ENCODE peak calls at places on chromosomes 12 and 14, in ten cellular contexts. S is SK-N-SH, L is A673, Z is AG04449, F is transverse colon, A is lung, C is upper lobe of right lung, Q is bronchial epithelial cell, D is fibroblast of mammary gland, U is AG09309. K is an unnamed sample.

GRCh38 chr12:42846782-42847181 is 257.2 kb upstream of the PRICKLE1 start:
- DNase-seq in D (peak), F (no peak), S (no peak), Q (peak), C (no peak), Z (no peak), L (no peak), A (no peak), U (peak), K (no peak)

GRCh38 chr12:51183816-51184215 is 10.9 kb upstream of the TFCP2 start:
- DNase-seq in F (peak), A (no peak), L (peak), C (no peak), D (peak), U (no peak), Q (no peak), S (peak), Z (no peak), K (peak)

GRCh38 chr12:64694130-64695078 is 64.8 kb downstream of the GNS start:
- DNase-seq in L (no peak), D (no peak), Q (no peak), Z (no peak), A (no peak), F (no peak), U (no peak), S (no peak), C (no peak), K (no peak)

GRCh38 chr12:67774983-67775587 is 126.5 kb downstream of the DYRK2 start:
- DNase-seq in Q (no peak), S (no peak), F (no peak), U (no peak), C (no peak), A (no peak), Z (no peak), L (no peak), D (no peak), K (no peak)

GRCh38 chr14:96264850-96265249 is 8.8 kb downstream of the BDKRB1 start:
- DNase-seq in C (no peak), F (no peak), Z (no peak), U (no peak), Q (no peak), L (peak), S (no peak), A (no peak), D (peak), K (no peak)

GRCh38 chr12:29320295-29321090 is 60.5 kb downstream of the ERGIC2 start:
- DNase-seq in F (no peak), D (peak), A (no peak), L (no peak), U (peak), Z (peak), C (no peak), Q (peak), S (no peak), K (no peak)

GRCh38 chr12:112122823-112123690 is 2.3 kb upstream of the TRAFD1 start:
- DNase-seq in Q (no peak), L (peak), A (no peak), C (no peak), F (no peak), U (no peak), Z (no peak), D (peak), S (no peak), K (no peak)

GRCh38 chr12:113766880-113767878 is 198.9 kb downstream of the RBM19 start:
- DNase-seq in D (peak), U (peak), A (no peak), C (no peak), F (no peak), L (peak), S (no peak), Q (peak), Z (peak), K (no peak)

GRCh38 chr12:13973981-13974380 is 7.4 kb downstream of the GRIN2B start:
- DNase-seq in U (no peak), Q (no peak), A (no peak), C (no peak), L (no peak), Z (no peak), F (no peak), D (no peak), S (no peak), K (no peak)

GRCh38 chr14:58479975-58480374 is 52.5 kb downstream of the KIAA0586 start:
- DNase-seq in Q (no peak), C (no peak), D (no peak), A (no peak), L (no peak), S (no peak), U (no peak), F (no peak), Z (no peak), K (no peak)

GRCh38 chr12:110234197-110235154 is 46.6 kb upstream of the ATP2A2 start:
- DNase-seq in F (no peak), L (no peak), S (no peak), U (no peak), C (no peak), Q (peak), D (no peak), Z (no peak), A (no peak), K (no peak)

GRCh38 chr12:119334459-119335170 is at the start of gene CCDC60:
- DNase-seq in L (peak), U (no peak), C (peak), Q (peak), A (peak), Z (no peak), F (peak), D (no peak), S (no peak), K (peak)

GRCh38 chr12:92794814-92795213 is 92.0 kb downstream of the PLEKHG7 start:
- DNase-seq in D (no peak), S (no peak), Q (no peak), C (no peak), Z (no peak), U (no peak), L (no peak), A (no peak), F (no peak), K (no peak)

GRCh38 chr12:26465419-26466097 is 270.2 kb downstream of the SSPN start:
- DNase-seq in U (no peak), S (no peak), C (no peak), D (peak), F (no peak), A (no peak), Z (no peak), L (no peak), Q (no peak), K (peak)

GRCh38 chr12:67681145-67681778 is 32.7 kb downstream of the DYRK2 start:
- DNase-seq in D (peak), Z (peak), U (peak), Q (peak), F (no peak), C (no peak), A (no peak), L (no peak), S (no peak), K (no peak)

GRCh38 chr12:59578239-59578638 is 17.6 kb upstream of the SLC16A7 start:
- DNase-seq in Q (no peak), Z (no peak), U (no peak), S (no peak), D (no peak), F (no peak), A (no peak), C (no peak), L (no peak), K (no peak)

GRCh38 chr12:62512901-62513300 is 46.3 kb downstream of the MON2 start:
- DNase-seq in Q (no peak), D (no peak), F (no peak), A (no peak), Z (no peak), U (no peak), L (no peak), C (no peak), S (no peak), K (no peak)

GRCh38 chr14:42248131-42248530 is 641.5 kb downstream of the LRFN5 start:
- DNase-seq in A (no peak), Z (no peak), C (no peak), D (no peak), S (no peak), F (no peak), U (no peak), L (no peak), Q (no peak), K (no peak)

GRCh38 chr14:75794615-75795038 is 133.6 kb downstream of the TTLL5 start:
- DNase-seq in U (peak), Z (peak), D (peak), F (no peak), A (no peak), S (peak), L (no peak), C (no peak), Q (peak), K (no peak)

GRCh38 chr14:60179296-60179924 is 14.2 kb upstream of the DHRS7 start:
- DNase-seq in L (no peak), S (no peak), U (peak), Z (no peak), A (no peak), F (no peak), D (peak), Q (peak), C (no peak), K (no peak)

GRCh38 chr12:112971248-112971647 is 7.1 kb upstream of the OAS2 start:
- DNase-seq in D (peak), S (peak), L (peak), Q (no peak), F (no peak), A (no peak), U (no peak), Z (no peak), C (no peak), K (peak)

GRCh38 chr12:132316497-132317232 is 12.7 kb downstream of the GALNT9 start:
- DNase-seq in Z (no peak), U (no peak), L (no peak), A (no peak), Q (no peak), C (no peak), S (no peak), D (no peak), F (no peak), K (no peak)

GRCh38 chr14:76773188-76773885 is 12.1 kb downstream of the VASH1 start:
- DNase-seq in D (peak), F (peak), C (peak), L (no peak), S (peak), A (peak), Q (peak), U (peak), Z (peak), K (no peak)

GRCh38 chr14:36950812-36951211 is 221.6 kb downstream of the SLC25A21 start:
- DNase-seq in D (no peak), Z (no peak), U (no peak), Q (no peak), S (no peak), C (no peak), A (no peak), L (no peak), F (no peak), K (no peak)

GRCh38 chr12:92389466-92389865 is 243.8 kb upstream of the BTG1 start:
- DNase-seq in C (no peak), S (no peak), U (no peak), F (no peak), Z (no peak), D (no peak), A (no peak), L (no peak), Q (no peak), K (no peak)

GRCh38 chr14:27917896-27918295 is 848.7 kb upstream of the FOXG1 start:
- DNase-seq in U (no peak), C (no peak), L (no peak), Q (no peak), Z (no peak), D (no peak), A (no peak), S (no peak), F (no peak), K (no peak)

DNA sequence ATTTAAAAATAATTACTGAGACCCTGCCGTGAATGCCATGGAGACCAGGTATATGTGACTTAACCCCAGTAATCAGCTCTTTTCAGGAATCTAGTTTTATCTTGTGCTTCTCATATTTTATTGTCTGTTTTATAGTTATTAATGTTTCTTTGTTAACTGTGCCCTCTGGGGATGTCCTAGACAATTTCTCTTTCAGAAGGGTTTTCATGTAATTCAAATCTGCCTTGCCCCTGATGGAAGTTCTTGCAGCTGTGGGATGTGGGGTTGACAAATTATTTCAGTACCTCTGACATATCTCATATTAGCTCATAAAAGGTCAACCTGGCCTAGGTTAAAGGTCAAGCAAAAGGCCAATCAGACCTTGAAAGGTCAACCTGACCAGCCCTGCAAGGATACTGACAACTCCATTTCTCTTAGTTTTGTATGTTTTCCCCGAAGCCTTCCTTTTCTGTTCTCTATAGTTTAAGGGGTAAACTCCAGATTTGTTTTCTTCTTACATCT is 182.3 kb downstream of the SLC41A2 start:
- DNase-seq in Z (no peak), Q (no peak), F (no peak), L (no peak), D (no peak), S (no peak), U (no peak), C (no peak), A (no peak), K (no peak)
- TF ChIP-seq CTCF in Z (no peak), Q (no peak), F (no peak), L (no peak), D (no peak), S (no peak), U (no peak), C (no peak), A (no peak), K (no peak)

DNA sequence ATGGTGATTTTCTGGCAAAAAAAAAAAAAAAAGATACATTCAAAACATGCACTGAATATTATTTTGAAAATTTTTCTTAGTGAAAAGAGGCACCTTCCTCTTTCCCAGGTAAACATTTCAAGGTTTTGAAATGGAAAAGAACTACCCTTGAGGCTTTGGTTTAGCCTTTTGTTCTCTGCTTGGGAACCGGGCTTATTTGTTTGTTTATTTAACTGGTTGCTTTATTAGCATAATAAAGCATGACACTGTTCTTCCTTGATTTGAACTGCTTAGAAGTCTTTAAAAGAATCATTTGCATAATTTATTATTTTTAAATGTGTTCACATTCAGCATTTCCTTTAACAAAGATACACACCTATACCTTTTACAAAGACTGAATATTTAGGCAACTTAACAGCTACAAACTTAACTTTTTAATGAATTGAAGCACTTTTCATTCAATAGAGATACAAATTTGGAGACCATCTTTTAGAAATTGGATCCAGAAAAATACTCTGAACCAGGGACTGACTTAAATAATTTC is 174.5 kb downstream of the FBXL14 start:
- DNase-seq in F (no peak), C (no peak), Q (no peak), Z (no peak), L (no peak), U (no peak), A (no peak), D (no peak), S (no peak), K (no peak)
- H3K4me3 ChIP-seq in F (no peak), C (no peak), Q (no peak), Z (no peak), L (no peak), U (no peak), A (no peak), D (no peak), S (no peak), K (no peak)

GRCh38 chr14:55136868-55137785 is 8.1 kb downstream of the LGALS3 start:
- DNase-seq in D (peak), Q (no peak), C (no peak), S (peak), A (peak), F (peak), U (peak), L (no peak), Z (no peak), K (no peak)

GRCh38 chr14:55136241-55136640 is 7.2 kb downstream of the LGALS3 start:
- DNase-seq in D (peak), L (no peak), Q (no peak), U (no peak), Z (no peak), C (no peak), F (no peak), S (no peak), A (no peak), K (no peak)

GRCh38 chr14:55131782-55132181 is 2.7 kb downstream of the LGALS3 start:
- DNase-seq in Q (no peak), U (no peak), A (no peak), Z (no peak), C (no peak), L (no peak), D (peak), S (no peak), F (peak), K (no peak)

GRCh38 chr14:55130194-55130550 is 1.1 kb downstream of the LGALS3 start:
- DNase-seq in Z (no peak), A (no peak), Q (peak), L (no peak), U (no peak), S (no peak), F (no peak), C (no peak), D (peak), K (no peak)

GRCh38 chr14:55133416-55133815 is 4.4 kb downstream of the LGALS3 start:
- DNase-seq in F (no peak), A (no peak), Q (no peak), S (peak), U (no peak), D (peak), L (peak), C (no peak), Z (no peak), K (no peak)
- TF ChIP-seq CTCF in F (peak), A (no peak), Q (no peak), S (peak), U (peak), D (peak), L (peak), C (peak), Z (peak), K (peak)

DNA sequence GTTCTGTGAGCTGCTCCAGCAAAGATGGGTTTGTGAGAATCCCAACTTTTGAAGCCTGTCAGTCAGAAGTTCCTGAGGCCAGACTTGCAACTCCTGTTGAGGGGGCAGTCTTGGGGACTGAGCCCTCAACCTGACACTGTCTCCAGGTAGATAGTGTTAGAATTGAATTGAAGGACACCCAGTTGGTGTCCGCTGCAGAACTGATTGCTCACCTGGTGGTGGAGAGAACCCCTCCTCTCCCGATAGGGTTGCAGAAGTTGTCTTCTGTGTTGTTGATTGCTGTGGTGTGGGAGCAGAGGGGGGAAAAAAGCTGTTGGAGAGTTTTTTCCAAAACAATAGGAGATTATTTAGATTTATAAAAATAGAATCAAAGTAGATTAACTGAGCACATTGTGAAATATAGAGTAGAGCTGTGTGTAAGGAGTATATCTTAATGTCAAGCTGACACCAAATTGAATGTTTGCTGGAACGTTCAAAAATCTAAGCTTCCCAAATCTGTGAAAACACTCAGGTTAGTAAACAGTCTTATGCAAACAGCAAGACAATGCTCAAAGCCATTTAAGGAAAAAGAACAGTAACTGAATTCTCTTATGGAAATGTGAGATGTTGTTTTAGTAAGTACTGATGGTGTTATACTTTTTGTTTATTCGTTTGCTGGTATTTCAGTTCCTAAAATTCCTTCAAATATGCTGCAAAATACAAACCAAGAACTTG is 18.6 kb downstream of the HIF1A start:
- DNase-seq in F (no peak), C (no peak), S (no peak), A (no peak), Q (no peak), L (no peak), Z (no peak), U (no peak), D (no peak), K (no peak)
- H3K4me3 ChIP-seq in F (no peak), C (no peak), S (no peak), A (no peak), Q (no peak), L (no peak), Z (no peak), U (no peak), D (no peak), K (no peak)

DNA sequence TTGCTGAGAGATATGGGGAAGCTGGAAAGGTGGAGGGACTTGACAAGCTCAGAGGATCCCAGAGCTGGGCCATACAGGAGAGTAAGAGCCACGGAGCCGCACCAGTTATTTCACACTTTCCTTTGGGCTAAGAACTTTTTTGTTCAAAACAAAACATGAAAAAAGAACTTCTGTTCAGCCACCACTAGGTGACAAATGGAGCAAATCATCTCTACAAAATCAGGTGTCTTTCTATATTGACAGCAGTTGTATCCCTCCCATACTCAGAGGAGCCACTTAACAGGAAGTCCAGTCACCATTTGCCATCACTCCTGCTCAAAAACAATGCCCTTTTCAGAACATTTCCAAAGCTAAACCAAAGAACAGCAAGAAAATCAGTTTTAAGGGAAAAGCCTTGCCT is 70.3 kb upstream of the DBX2 start:
- DNase-seq in S (no peak), U (no peak), F (no peak), A (no peak), C (no peak), L (no peak), Z (no peak), D (no peak), Q (no peak), K (no peak)
- TF ChIP-seq CTCF in S (no peak), U (no peak), F (no peak), A (no peak), C (no peak), L (peak), Z (no peak), D (no peak), Q (no peak), K (peak)

GRCh38 chr12:53344487-53344823 is 8.3 kb upstream of the SP7 start:
- DNase-seq in F (no peak), L (no peak), C (no peak), D (no peak), S (no peak), U (no peak), A (no peak), Q (no peak), Z (no peak), K (no peak)
- H3K4me3 ChIP-seq in F (no peak), L (peak), C (peak), D (peak), S (peak), U (peak), A (no peak), Q (no peak), Z (peak), K (peak)

K was measured in BE2C.